ENCODE peak calls at places on chromosomes 7 and 10, in six cellular contexts. I, K, C, A, D and S are unnamed samples.

GRCh38 chr7:46226860-46227259 is 305.8 kb upstream of the IGFBP3 start:
- DNase-seq in C (no peak), K (no peak), D (no peak), A (peak), I (no peak), S (no peak)

GRCh38 chr7:151063212-151063561 is 3.8 kb downstream of the SLC4A2 start:
- DNase-seq in C (no peak), I (no peak), K (no peak), D (peak), A (peak), S (no peak)

GRCh38 chr10:124210263-124210662 is 116.9 kb upstream of the CHST15 start:
- DNase-seq in D (no peak), A (no peak), K (no peak), C (no peak), I (no peak), S (no peak)

GRCh38 chr10:110138197-110138812 is 69.1 kb upstream of the MXI1 start:
- DNase-seq in A (peak), K (peak), D (peak), I (peak), C (peak), S (no peak)

GRCh38 chr10:13987472-13987871 is 343.3 kb downstream of the FRMD4A start:
- DNase-seq in C (no peak), I (no peak), D (peak), A (peak), K (no peak), S (no peak)

GRCh38 chr10:84177541-84178386 is 4.2 kb downstream of the GPR15LG start:
- DNase-seq in C (no peak), I (no peak), D (no peak), K (no peak), A (no peak), S (no peak)

GRCh38 chr10:86135191-86135590 is 231.4 kb downstream of the GRID1 start:
- DNase-seq in A (no peak), I (no peak), D (no peak), K (no peak), C (no peak), S (no peak)

GRCh38 chr10:78331391-78331922 is 297.8 kb downstream of the RPS24 start:
- DNase-seq in A (peak), I (no peak), C (no peak), K (no peak), D (no peak), S (peak)

GRCh38 chr10:3848768-3849643 is 64.0 kb upstream of the KLF6 start:
- DNase-seq in C (no peak), A (peak), D (no peak), I (no peak), K (no peak), S (no peak)

GRCh38 chr7:55188590-55189446 is 170.0 kb downstream of the EGFR start:
- DNase-seq in K (no peak), A (no peak), C (no peak), I (no peak), D (no peak), S (no peak)

GRCh38 chr7:92813390-92814024 is 22.9 kb downstream of the CDK6 start:
- DNase-seq in I (no peak), A (peak), K (no peak), D (no peak), C (no peak), S (no peak)

GRCh38 chr10:14358886-14359573 is 28.3 kb upstream of the FRMD4A start:
- DNase-seq in D (no peak), K (no peak), A (no peak), I (peak), C (no peak), S (peak)

GRCh38 chr10:14601872-14602725 is 172.6 kb downstream of the FAM107B start:
- DNase-seq in K (no peak), A (peak), D (peak), I (no peak), C (no peak), S (no peak)

GRCh38 chr7:75993689-75994387 is 557 bp downstream of the TMEM120A start:
- DNase-seq in I (peak), A (peak), C (peak), K (no peak), D (peak), S (peak)

GRCh38 chr10:93445978-93446720 is 36.0 kb downstream of the MYOF start:
- DNase-seq in I (no peak), A (peak), C (no peak), K (no peak), D (no peak), S (no peak)